ENCODE peak calls at places on chromosome 17, in four cellular contexts. B is lower lobe of right lung, G is adrenal gland, D is stomach. P is an unnamed sample. For H3K4me1, the result is how much of the 10 kb centered on the place peaks cover.

GRCh38 chr17:10224592-10225195 is 26.3 kb upstream of the GAS7 start:
- DNase-seq in B (no peak), G (no peak), D (no peak), P (no peak)

GRCh38 chr17:5194346-5194745 is 2.7 kb upstream of the ZNF594 start:
- DNase-seq in D (no peak), G (no peak), B (no peak), P (no peak)

GRCh38 chr17:63785556-63785955 is 11.6 kb downstream of the DDX42 start:
- DNase-seq in B (no peak), D (no peak), G (no peak), P (no peak)

GRCh38 chr17:7930841-7931631 is 710 bp downstream of the TRAPPC1 start:
- DNase-seq in B (no peak), G (no peak), D (no peak), P (no peak)

GRCh38 chr17:42518046-42518754 is 17.8 kb upstream of the NAGLU start:
- DNase-seq in B (peak), D (peak), G (peak), P (peak)

GRCh38 chr17:1004769-1005295 is 7.9 kb downstream of the TIMM22 start:
- DNase-seq in B (no peak), D (peak), G (peak), P (no peak)

GRCh38 chr17:48997103-48997826 is at the start of gene IGF2BP1:
- DNase-seq in D (no peak), G (no peak), B (no peak), P (no peak)

GRCh38 chr17:70855401-70856054 is 686.2 kb downstream of the KCNJ2 start:
- DNase-seq in D (peak), B (no peak), G (no peak), P (peak)

GRCh38 chr17:31571124-31571892 is 179.8 kb downstream of the RAB11FIP4 start:
- DNase-seq in G (peak), B (no peak), D (peak), P (peak)

GRCh38 chr17:20924306-20924705 is 118.5 kb downstream of the USP22 start:
- DNase-seq in G (no peak), B (no peak), D (no peak), P (no peak)

GRCh38 chr17:31740611-31741082 is 118.4 kb downstream of the COPRS start:
- DNase-seq in G (no peak), B (no peak), D (no peak), P (no peak)

GRCh38 chr17:17484451-17484899 is 7.7 kb downstream of the MED9 start:
- DNase-seq in D (no peak), G (no peak), B (no peak), P (no peak)

GRCh38 chr17:49646391-49647255 is 31.3 kb downstream of the SPOP start:
- DNase-seq in D (no peak), B (no peak), G (peak), P (no peak)

GRCh38 chr17:17937958-17938357 is 34.2 kb downstream of the TOM1L2 start:
- DNase-seq in B (no peak), D (no peak), G (no peak), P (no peak)

GRCh38 chr17:49521521-49522185 is 26.6 kb downstream of the NGFR start:
- DNase-seq in D (no peak), B (no peak), G (no peak), P (no peak)

GRCh38 chr17:3986939-3987335 is 22.7 kb upstream of the ATP2A3 start:
- DNase-seq in D (no peak), G (no peak), B (peak), P (no peak)

GRCh38 chr17:81512984-81513668 is 527 bp upstream of the ACTG1 start:
- DNase-seq in G (peak), B (peak), D (peak), P (peak)

DNA sequence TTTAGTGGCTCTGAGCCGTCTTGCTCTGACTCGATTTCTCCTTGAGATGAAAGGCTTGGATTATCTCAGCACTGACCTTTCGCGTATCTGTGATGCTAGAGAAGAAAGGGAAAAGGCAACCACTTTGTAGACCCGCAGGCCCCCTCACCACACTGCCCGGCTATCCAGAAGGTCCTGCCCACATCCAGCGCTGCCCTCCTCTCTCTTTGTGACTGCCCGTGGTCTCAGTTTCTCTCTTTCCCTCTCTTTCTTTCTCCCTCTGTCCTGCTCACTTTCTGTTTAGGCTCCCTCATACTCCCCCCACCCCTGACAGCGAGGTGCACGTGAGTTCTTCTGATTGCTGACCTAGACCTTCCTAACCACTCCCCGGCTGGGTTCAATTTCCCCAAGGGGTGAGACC is 12.8 kb upstream of the TBX21 start:
- DNase-seq in D (no peak), G (no peak), B (no peak), P (no peak)
- H3K4me1 ChIP-seq in D (under half), G (under half), B (under half), P (under half)

DNA sequence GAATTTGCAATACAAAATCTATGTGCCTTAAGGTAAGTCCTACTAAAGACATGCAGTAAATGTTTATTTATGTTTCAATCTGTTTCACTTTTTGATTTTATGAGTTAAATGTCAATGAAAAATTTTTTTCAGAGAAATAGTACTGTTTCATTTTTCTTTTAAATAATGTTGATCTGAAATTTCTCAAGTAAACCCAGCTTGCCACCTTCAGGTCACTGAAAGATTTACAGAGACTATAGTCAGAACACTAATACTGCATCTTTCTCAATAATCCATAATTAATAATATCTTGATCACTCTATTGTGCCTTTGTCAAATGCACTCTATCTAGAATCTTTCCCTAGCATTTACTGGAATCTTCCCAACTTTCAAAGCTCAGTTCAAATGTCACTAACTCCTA is 6.5 kb upstream of the DHX40 start:
- DNase-seq in B (no peak), D (no peak), G (no peak), P (no peak)
- TF ChIP-seq CTCF in B (peak), D (no peak), G (peak), P (peak)

DNA sequence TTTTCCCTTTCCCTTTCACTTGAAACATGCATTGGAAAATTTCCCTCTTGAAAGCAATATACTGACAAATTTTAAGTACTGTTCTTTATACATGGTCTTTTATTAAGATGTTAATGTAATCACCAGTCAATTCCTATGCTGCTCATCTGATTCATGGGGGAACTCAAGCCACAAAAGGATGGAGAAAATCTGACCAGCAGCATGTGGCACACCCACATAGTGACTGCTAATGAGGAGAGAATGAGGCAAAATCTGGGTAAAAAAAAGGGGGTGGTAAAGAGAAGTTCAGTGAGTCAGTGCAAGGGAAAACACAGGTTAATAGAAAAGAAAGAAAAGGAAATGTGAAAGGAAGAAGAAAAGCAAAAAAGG is 11.3 kb downstream of the RFFL start:
- DNase-seq in B (no peak), D (no peak), G (no peak), P (no peak)
- H3K4me3 ChIP-seq in B (no peak), D (no peak), G (no peak), P (no peak)

GRCh38 chr17:6551909-6552768 is 4.2 kb downstream of the PITPNM3 start:
- DNase-seq in G (peak), D (peak), B (peak), P (peak)
- H3K4me1 ChIP-seq in G (under half), D (under half), B (under half), P (under half)

GRCh38 chr17:76519048-76519614 is 17.9 kb upstream of the RHBDF2 start:
- DNase-seq in G (no peak), B (no peak), D (no peak), P (no peak)
- TF ChIP-seq CTCF in G (no peak), B (no peak), D (no peak), P (no peak)

DNA sequence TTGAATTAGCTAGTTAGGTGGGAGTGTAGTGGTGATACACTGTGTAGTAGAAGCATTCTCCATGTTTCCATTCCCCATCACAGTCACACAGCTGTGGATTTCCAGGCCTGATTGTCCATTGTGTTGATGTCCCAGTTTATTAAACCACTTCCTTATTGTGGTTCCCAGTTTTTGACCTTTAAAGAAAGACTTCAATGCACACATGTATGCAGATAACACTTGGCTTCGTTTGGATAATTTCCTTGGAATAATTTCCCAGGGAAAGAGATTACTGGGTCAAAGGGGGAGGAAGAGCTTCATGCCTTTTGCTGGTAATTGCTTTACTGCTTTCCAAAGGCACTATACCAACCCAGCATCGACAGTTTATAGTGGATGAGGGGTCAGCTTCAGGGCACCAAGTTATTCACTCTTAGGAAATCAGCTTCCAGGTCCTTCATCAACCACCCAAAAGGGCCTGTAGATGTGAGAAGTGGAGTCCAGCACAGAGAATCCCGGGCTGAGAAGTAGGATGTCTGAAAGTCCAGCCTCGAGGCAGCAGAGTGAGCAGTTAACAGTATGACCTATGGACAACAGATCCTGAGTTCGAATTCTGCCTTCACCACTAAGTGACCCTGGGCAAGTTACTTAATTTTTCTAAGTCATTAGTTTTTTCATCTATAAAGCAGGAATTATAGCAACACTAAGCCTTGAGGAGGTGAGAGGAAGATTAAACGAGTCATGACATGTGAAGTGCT is 31.3 kb upstream of the TNS4 start:
- DNase-seq in D (no peak), B (no peak), G (no peak), P (no peak)
- H3K4me3 ChIP-seq in D (no peak), B (no peak), G (no peak), P (no peak)

DNA sequence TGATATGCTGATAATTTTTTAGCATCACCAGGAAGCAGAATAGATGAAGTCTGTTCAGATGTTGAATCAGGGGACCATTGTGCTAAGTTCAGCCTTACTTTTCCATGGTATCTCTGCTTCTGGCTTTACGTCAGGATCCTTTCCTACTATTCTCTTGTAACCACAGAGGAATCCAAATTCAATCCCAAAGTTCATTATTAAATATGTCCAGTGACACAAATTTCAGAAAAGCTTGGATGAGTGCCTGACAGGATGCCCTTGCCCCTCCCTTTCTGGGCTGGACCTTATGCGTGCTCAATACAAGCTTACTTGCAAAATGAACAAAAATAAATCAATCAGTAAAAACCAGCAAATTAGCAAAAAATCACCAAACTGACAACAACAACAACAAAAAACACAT is 37.6 kb upstream of the ADORA2B start:
- DNase-seq in B (no peak), G (no peak), D (no peak), P (no peak)
- H3K4me1 ChIP-seq in B (under half), G (under half), D (under half), P (under half)

P was measured in prostate gland.